ENCODE peak calls at places on chromosome X, in five cellular contexts. D is cardiac fibroblast; K is endothelial cell of umbilical vein; J is CD8-positive, alpha-beta T cell; H is fibroblast of pulmonary artery. U is an unnamed sample.

GRCh38 chrX:15343075-15343476 is 7.8 kb upstream of the PIGA start:
- DNase-seq in D (peak; percentile 65), K (no peak), J (no peak), H (peak; percentile 58), U (no peak)

GRCh38 chrX:138723301-138723700 is 11.8 kb upstream of the FGF13 start:
- DNase-seq in D (no peak), K (no peak), J (no peak), H (no peak), U (no peak)

GRCh38 chrX:140022482-140022881 is 57.2 kb upstream of the CXorf66 start:
- DNase-seq in D (no peak), K (no peak), J (no peak), H (no peak), U (no peak)

GRCh38 chrX:106898462-106898861 is 4.7 kb downstream of the RIPPLY1 start:
- DNase-seq in D (peak; percentile 73), K (peak; percentile 63), J (no peak), H (peak; percentile 73), U (no peak)

GRCh38 chrX:104806346-104806745 is 240.3 kb downstream of the IL1RAPL2 start:
- DNase-seq in D (no peak), K (no peak), J (no peak), H (no peak), U (no peak)

GRCh38 chrX:24594531-24594930 is 52.6 kb downstream of the PCYT1B start:
- DNase-seq in D (no peak), K (no peak), J (no peak), H (no peak), U (no peak)

GRCh38 chrX:130079824-130080406 is 30.4 kb downstream of the ELF4 start:
- DNase-seq in D (peak; percentile 77), K (peak; percentile 71), J (peak; percentile 64), H (peak; percentile 78), U (peak; percentile 53)

GRCh38 chrX:113470166-113470565 is 629.5 kb upstream of the AMOT start:
- DNase-seq in D (no peak), K (no peak), J (no peak), H (no peak), U (no peak)

GRCh38 chrX:134460861-134461218 is 875 bp downstream of the HPRT1 start:
- DNase-seq in D (peak; percentile 13), K (peak; percentile 34), J (no peak), H (no peak), U (no peak)

GRCh38 chrX:102966701-102967100 is 29.6 kb downstream of the RAB40AL start:
- DNase-seq in D (peak; percentile 65), K (no peak), J (no peak), H (no peak), U (no peak)

GRCh38 chrX:30971761-30972603 is 82.9 kb upstream of the TAB3 start:
- DNase-seq in D (peak; percentile 51), K (peak; percentile 23), J (peak; percentile 8), H (peak; percentile 55), U (no peak)
- H3K4me3 ChIP-seq in D (peak overlapping the region; percentile 21), K (no peak overlapping the region), J (peak overlapping the region; percentile 34), H (peak overlapping the region; percentile 37), U (no peak overlapping the region)

GRCh38 chrX:45806410-45807121 is 605.9 kb upstream of the DIPK2B start:
- DNase-seq in D (peak; percentile 81), K (peak; percentile 71), J (peak; percentile 35), H (peak; percentile 80), U (no peak)
- H3K4me3 ChIP-seq in D (peak overlapping the region; percentile 41), K (no peak overlapping the region), J (peak overlapping the region; percentile 27), H (peak overlapping the region; percentile 52), U (no peak overlapping the region)

GRCh38 chrX:153410328-153410727 is 944 bp upstream of the ZFP92 start:
- DNase-seq in D (no peak), K (no peak), J (no peak), H (no peak), U (no peak)

GRCh38 chrX:153411988-153412574 is 809 bp downstream of the ZFP92 start:
- DNase-seq in D (no peak), K (no peak), J (no peak), H (no peak), U (no peak)

GRCh38 chrX:153410888-153411254 is 401 bp upstream of the ZFP92 start:
- DNase-seq in D (no peak), K (no peak), J (no peak), H (no peak), U (no peak)

GRCh38 chrX:153412746-153413720 is 1.8 kb downstream of the ZFP92 start:
- DNase-seq in D (no peak), K (no peak), J (no peak), H (no peak), U (no peak)

GRCh38 chrX:153411255-153411987 is at the start of gene ZFP92:
- DNase-seq in D (no peak), K (peak; percentile 1), J (peak; percentile 45), H (no peak), U (no peak)
- H3K4me3 ChIP-seq in D (peak within 1 kb of the TSS; percentile 33), K (peak within 1 kb of the TSS; percentile 37), J (peak within 1 kb of the TSS; percentile 33), H (peak within 1 kb of the TSS; percentile 44), U (peak within 1 kb of the TSS; percentile 36)

GRCh38 chrX:153829799-153830631 is at the start of gene PDZD4:
- DNase-seq in D (no peak), K (no peak), J (no peak), H (no peak), U (no peak)
- H3K4me3 ChIP-seq in D (no peak within 1 kb of the TSS), K (no peak within 1 kb of the TSS), J (peak within 1 kb of the TSS; percentile 23), H (no peak within 1 kb of the TSS), U (no peak within 1 kb of the TSS)

U was measured in lower leg skin.